ENCODE peak calls at places on chromosomes 3 and 15, in six cellular contexts. B, L, Z, F, U and G are unnamed samples.
A peak's percentile ranks its signal among the peaks of the same experiment; 100 is the strongest.

GRCh38 chr3:62103531-62103930 is 269.8 kb downstream of the FEZF2 start:
- DNase-seq in B (no peak), L (no peak), Z (no peak), F (no peak), U (no peak), G (no peak)

GRCh38 chr3:151283907-151284461 is 5.6 kb upstream of the P2RY14 start:
- DNase-seq in B (no peak), L (peak; percentile 20), Z (peak; percentile 37), F (no peak), U (no peak), G (no peak)

GRCh38 chr3:134753999-134754742 is 40.9 kb upstream of the EPHB1 start:
- DNase-seq in B (no peak), L (no peak), Z (no peak), F (no peak), U (no peak), G (no peak)

GRCh38 chr3:1528621-1529020 is 435.8 kb downstream of the CNTN6 start:
- DNase-seq in B (no peak), L (no peak), Z (no peak), F (no peak), U (no peak), G (no peak)

GRCh38 chr15:31433101-31433500 is 106.5 kb downstream of the KLF13 start:
- DNase-seq in B (no peak), L (peak; percentile 41), Z (no peak), F (peak; percentile 56), U (no peak), G (no peak)

GRCh38 chr3:46406786-46407611 is at the start of the genes CCR5AS and CCRL2:
- DNase-seq in B (peak; percentile 57), L (peak; percentile 33), Z (peak; percentile 89), F (no peak), U (peak; percentile 58), G (peak; percentile 56)

GRCh38 chr3:45567730-45568172 is 26.8 kb upstream of the LIMD1 start:
- DNase-seq in B (peak; percentile 72), L (no peak), Z (peak; percentile 40), F (no peak), U (peak; percentile 79), G (peak; percentile 73)

GRCh38 chr3:13166243-13167063 is 93.2 kb upstream of the IQSEC1 start:
- DNase-seq in B (no peak), L (no peak), Z (no peak), F (no peak), U (no peak), G (no peak)

GRCh38 chr3:113895964-113896363 is 51.8 kb upstream of the ZDHHC23 start:
- DNase-seq in B (no peak), L (no peak), Z (no peak), F (no peak), U (no peak), G (no peak)

GRCh38 chr3:75951941-75952340 is 166.6 kb upstream of the ZNF717 start:
- DNase-seq in B (no peak), L (peak; percentile 20), Z (no peak), F (no peak), U (no peak), G (no peak)

GRCh38 chr3:134357914-134358811 is 16.1 kb downstream of the AMOTL2 start:
- DNase-seq in B (peak; percentile 71), L (peak; percentile 97), Z (peak; percentile 57), F (peak; percentile 25), U (peak; percentile 72), G (peak; percentile 64)

GRCh38 chr3:14948609-14949038 is 1.2 kb downstream of the NR2C2 start:
- DNase-seq in B (no peak), L (no peak), Z (no peak), F (no peak), U (no peak), G (no peak)

GRCh38 chr15:61141497-61142125 is 87.5 kb downstream of the RORA start:
- DNase-seq in B (no peak), L (no peak), Z (no peak), F (no peak), U (no peak), G (no peak)

GRCh38 chr3:165196577-165197561 is 685 bp upstream of the SLITRK3 start:
- DNase-seq in B (peak; percentile 14), L (no peak), Z (no peak), F (peak; percentile 57), U (peak; percentile 33), G (peak; percentile 16)

GRCh38 chr3:186025161-186025560 is 83.7 kb downstream of the ETV5 start:
- DNase-seq in B (no peak), L (peak; percentile 86), Z (no peak), F (no peak), U (no peak), G (no peak)

GRCh38 chr3:159273608-159274007 is 471.8 kb downstream of the MFSD1 start:
- DNase-seq in B (no peak), L (peak; percentile 64), Z (peak; percentile 6), F (no peak), U (peak; percentile 7), G (no peak)

GRCh38 chr3:171267089-171267488 is 193.1 kb downstream of the TNIK start:
- DNase-seq in B (no peak), L (no peak), Z (no peak), F (no peak), U (no peak), G (no peak)

GRCh38 chr3:80060664-80061063 is 292.9 kb upstream of the ROBO1 start:
- DNase-seq in B (no peak), L (no peak), Z (no peak), F (no peak), U (no peak), G (no peak)
- TF ChIP-seq CTCF in B (no peak), L (no peak), Z (no peak), F (no peak), U (no peak), G (no peak)

GRCh38 chr15:83835384-83836010 is 181.6 kb downstream of the ADAMTSL3 start:
- DNase-seq in B (no peak), L (peak; percentile 7), Z (no peak), F (no peak), U (no peak), G (no peak)

GRCh38 chr15:83838763-83839162 is 184.8 kb downstream of the ADAMTSL3 start:
- DNase-seq in B (no peak), L (no peak), Z (no peak), F (no peak), U (no peak), G (no peak)

GRCh38 chr15:83833569-83833968 is 179.6 kb downstream of the ADAMTSL3 start:
- DNase-seq in B (no peak), L (no peak), Z (no peak), F (no peak), U (no peak), G (no peak)

GRCh38 chr15:83842281-83842680 is 188.4 kb downstream of the ADAMTSL3 start:
- DNase-seq in B (no peak), L (no peak), Z (no peak), F (no peak), U (no peak), G (no peak)

GRCh38 chr15:83837946-83838571 is 184.1 kb downstream of the ADAMTSL3 start:
- DNase-seq in B (peak; percentile 14), L (peak; percentile 49), Z (peak; percentile 62), F (peak; percentile 69), U (peak; percentile 13), G (peak; percentile 18)
- TF ChIP-seq CTCF in B (peak; percentile 45), L (peak; percentile 35), Z (peak; percentile 57), F (peak; percentile 45), U (peak; percentile 35), G (peak; percentile 19)

DNA sequence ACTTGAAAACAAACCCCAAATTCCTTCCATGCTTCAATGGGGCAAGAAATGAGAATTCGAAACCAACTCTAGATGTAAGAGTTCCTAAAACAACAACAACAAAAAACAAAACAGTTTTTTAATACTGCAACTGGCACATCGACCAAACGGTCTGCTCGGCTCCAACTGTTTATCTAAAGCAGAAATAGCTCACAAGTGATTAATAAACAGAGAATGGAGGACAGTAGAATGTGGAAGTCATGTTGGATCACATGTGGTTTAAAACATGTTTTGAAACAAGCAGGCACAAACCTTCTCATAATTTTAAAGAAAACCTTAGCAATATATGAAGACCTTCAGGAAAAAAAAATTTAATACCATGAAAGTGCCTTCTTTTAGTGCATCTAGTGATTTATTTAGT is 55.1 kb downstream of the SETMAR start:
- DNase-seq in B (no peak), L (no peak), Z (no peak), F (no peak), U (no peak), G (no peak)
- TF ChIP-seq CTCF in B (no peak), L (no peak), Z (no peak), F (no peak), U (no peak), G (no peak)

GRCh38 chr15:41966414-41966812 is 5.9 kb downstream of the EHD4 start:
- DNase-seq in B (no peak), L (no peak), Z (no peak), F (no peak), U (no peak), G (no peak)

GRCh38 chr15:41967506-41968206 is 4.7 kb downstream of the EHD4 start:
- DNase-seq in B (peak; percentile 69), L (peak; percentile 68), Z (peak; percentile 59), F (no peak), U (peak; percentile 65), G (peak; percentile 57)

GRCh38 chr15:41965441-41966413 is 6.6 kb downstream of the EHD4 start:
- DNase-seq in B (no peak), L (no peak), Z (peak; percentile 67), F (no peak), U (no peak), G (no peak)

GRCh38 chr15:41968738-41969137 is 3.6 kb downstream of the EHD4 start:
- DNase-seq in B (no peak), L (peak; percentile 35), Z (no peak), F (no peak), U (no peak), G (no peak)

DNA sequence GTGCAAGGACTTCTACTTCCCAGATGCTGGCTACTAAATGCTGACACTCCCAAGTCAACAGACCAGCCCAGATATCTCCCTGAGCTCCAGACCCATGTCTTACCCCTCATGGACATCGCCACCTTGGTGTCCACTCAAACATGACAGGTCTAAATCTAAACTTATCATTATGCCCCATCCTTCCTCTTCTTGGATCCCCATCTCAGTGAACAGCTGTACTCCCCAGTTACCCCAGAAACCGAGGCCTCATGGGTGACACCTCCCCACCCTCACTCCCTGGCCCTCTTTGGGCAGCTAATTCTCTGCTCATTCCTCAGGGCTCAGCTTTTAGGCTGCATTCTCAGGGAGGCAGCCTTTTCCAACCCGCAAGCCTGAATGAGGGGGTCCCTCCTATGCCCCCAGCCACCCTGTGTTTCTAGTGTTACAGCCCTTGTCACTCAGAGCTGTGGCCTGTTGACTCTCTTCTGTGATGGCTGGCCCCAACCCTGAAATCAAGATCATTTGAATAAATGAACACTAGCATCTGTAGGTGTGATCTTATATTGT is 5.4 kb downstream of the EHD4 start:
- DNase-seq in B (no peak), L (no peak), Z (no peak), F (no peak), U (no peak), G (no peak)
- TF ChIP-seq CTCF in B (no peak), L (no peak), Z (no peak), F (no peak), U (no peak), G (no peak)

GRCh38 chr3:119810018-119810435 is 28.1 kb downstream of the NR1I2 start:
- DNase-seq in B (peak; percentile 75), L (peak; percentile 65), Z (peak; percentile 21), F (peak; percentile 37), U (peak; percentile 83), G (peak; percentile 78)
- TF ChIP-seq CTCF in B (peak; percentile 63), L (peak; percentile 26), Z (peak; percentile 27), F (no peak), U (peak; percentile 44), G (peak; percentile 51)

GRCh38 chr3:182837855-182838454 is 44.7 kb downstream of the ATP11B start:
- DNase-seq in B (no peak), L (peak; percentile 52), Z (no peak), F (no peak), U (no peak), G (no peak)
- TF ChIP-seq CTCF in B (peak; percentile 31), L (peak; percentile 21), Z (peak; percentile 45), F (peak; percentile 63), U (no peak), G (peak; percentile 26)

GRCh38 chr3:79767194-79767952 is 425 bp downstream of the ROBO1 start:
- DNase-seq in B (no peak), L (no peak), Z (no peak), F (peak; percentile 33), U (no peak), G (no peak)
- TF ChIP-seq CTCF in B (no peak), L (no peak), Z (no peak), F (peak; percentile 63), U (no peak), G (no peak)